ENCODE peak calls at places on chromosomes 11 and 22, in eight cellular contexts. One of them, this sample, is unnamed.

GRCh38 chr11:94602430-94603372 is 35.5 kb downstream of the PIWIL4 start:
- DNase-seq in transverse colon: peak; percentile 65
- DNase-seq in H1: no peak
- DNase-seq in right atrium auricular region: peak; percentile 75
- DNase-seq in mesendoderm: peak; percentile 73
- DNase-seq in GM23338: peak; percentile 71
- DNase-seq in WERI-Rb-1: no peak
- DNase-seq in tibial artery: peak; percentile 59
- DNase-seq in this sample: peak; percentile 67

GRCh38 chr22:19723165-19723989 is at the start of gene GP1BB:
- DNase-seq in transverse colon: peak; percentile 37
- DNase-seq in H1: peak; percentile 74
- DNase-seq in right atrium auricular region: no peak
- DNase-seq in mesendoderm: peak; percentile 61
- DNase-seq in GM23338: peak; percentile 72
- DNase-seq in WERI-Rb-1: no peak
- DNase-seq in tibial artery: no peak
- DNase-seq in this sample: peak; percentile 64

GRCh38 chr22:46735747-46736608 is 2.1 kb downstream of the CERK start:
- DNase-seq in transverse colon: no peak
- DNase-seq in H1: no peak
- DNase-seq in right atrium auricular region: no peak
- DNase-seq in mesendoderm: peak; percentile 49
- DNase-seq in GM23338: peak; percentile 49
- DNase-seq in WERI-Rb-1: no peak
- DNase-seq in tibial artery: no peak
- DNase-seq in this sample: no peak

GRCh38 chr11:29318134-29318845 is 698.5 kb downstream of the KCNA4 start:
- DNase-seq in transverse colon: no peak
- DNase-seq in H1: no peak
- DNase-seq in right atrium auricular region: no peak
- DNase-seq in mesendoderm: no peak
- DNase-seq in GM23338: no peak
- DNase-seq in WERI-Rb-1: no peak
- DNase-seq in tibial artery: no peak
- DNase-seq in this sample: no peak

GRCh38 chr11:15930442-15931025 is 425.8 kb downstream of the SOX6 start:
- DNase-seq in transverse colon: no peak
- DNase-seq in H1: peak; percentile 3
- DNase-seq in right atrium auricular region: peak; percentile 54
- DNase-seq in mesendoderm: no peak
- DNase-seq in GM23338: no peak
- DNase-seq in WERI-Rb-1: no peak
- DNase-seq in tibial artery: no peak
- DNase-seq in this sample: no peak

GRCh38 chr22:46131151-46131587 is 19.2 kb upstream of the PPARA start:
- DNase-seq in transverse colon: no peak
- DNase-seq in H1: peak; percentile 91
- DNase-seq in right atrium auricular region: no peak
- DNase-seq in mesendoderm: peak; percentile 61
- DNase-seq in GM23338: peak; percentile 89
- DNase-seq in WERI-Rb-1: no peak
- DNase-seq in tibial artery: no peak
- DNase-seq in this sample: no peak

GRCh38 chr11:8224711-8225110 is 39.0 kb downstream of the LMO1 start:
- DNase-seq in transverse colon: no peak
- DNase-seq in H1: no peak
- DNase-seq in right atrium auricular region: no peak
- DNase-seq in mesendoderm: no peak
- DNase-seq in GM23338: no peak
- DNase-seq in WERI-Rb-1: no peak
- DNase-seq in tibial artery: no peak
- DNase-seq in this sample: no peak

GRCh38 chr11:76156971-76157427 is 49.3 kb downstream of the WNT11 start:
- DNase-seq in transverse colon: no peak
- DNase-seq in H1: no peak
- DNase-seq in right atrium auricular region: no peak
- DNase-seq in mesendoderm: no peak
- DNase-seq in GM23338: no peak
- DNase-seq in WERI-Rb-1: no peak
- DNase-seq in tibial artery: no peak
- DNase-seq in this sample: no peak

GRCh38 chr11:6022954-6023353 is 7.6 kb downstream of the OR56A1 start:
- DNase-seq in transverse colon: no peak
- DNase-seq in H1: no peak
- DNase-seq in right atrium auricular region: no peak
- DNase-seq in mesendoderm: peak; percentile 73
- DNase-seq in GM23338: peak; percentile 79
- DNase-seq in WERI-Rb-1: peak; percentile 7
- DNase-seq in tibial artery: no peak
- DNase-seq in this sample: no peak

GRCh38 chr22:32545801-32546200 is 71.2 kb downstream of the FBXO7 start:
- DNase-seq in transverse colon: no peak
- DNase-seq in H1: no peak
- DNase-seq in right atrium auricular region: peak; percentile 83
- DNase-seq in mesendoderm: no peak
- DNase-seq in GM23338: no peak
- DNase-seq in WERI-Rb-1: no peak
- DNase-seq in tibial artery: peak; percentile 60
- DNase-seq in this sample: no peak

GRCh38 chr11:83285771-83286528 is at the start of gene CCDC90B:
- DNase-seq in transverse colon: peak; percentile 96
- DNase-seq in H1: peak; percentile 88
- DNase-seq in right atrium auricular region: peak; percentile 97
- DNase-seq in mesendoderm: peak; percentile 100
- DNase-seq in GM23338: peak; percentile 99
- DNase-seq in WERI-Rb-1: peak; percentile 97
- DNase-seq in tibial artery: peak; percentile 96
- DNase-seq in this sample: peak; percentile 97

GRCh38 chr22:20953668-20954500 is 13.2 kb upstream of the AIFM3 start:
- DNase-seq in transverse colon: no peak
- DNase-seq in H1: no peak
- DNase-seq in right atrium auricular region: peak; percentile 65
- DNase-seq in mesendoderm: no peak
- DNase-seq in GM23338: no peak
- DNase-seq in WERI-Rb-1: no peak
- DNase-seq in tibial artery: no peak
- DNase-seq in this sample: no peak

GRCh38 chr11:100890779-100891178 is 203.7 kb downstream of the ARHGAP42 start:
- DNase-seq in transverse colon: no peak
- DNase-seq in H1: no peak
- DNase-seq in right atrium auricular region: no peak
- DNase-seq in mesendoderm: peak; percentile 96
- DNase-seq in GM23338: no peak
- DNase-seq in WERI-Rb-1: no peak
- DNase-seq in tibial artery: peak; percentile 29
- DNase-seq in this sample: no peak

GRCh38 chr11:61266602-61267001 is 25.6 kb downstream of the PGA5 start:
- DNase-seq in transverse colon: no peak
- DNase-seq in H1: no peak
- DNase-seq in right atrium auricular region: no peak
- DNase-seq in mesendoderm: no peak
- DNase-seq in GM23338: no peak
- DNase-seq in WERI-Rb-1: no peak
- DNase-seq in tibial artery: no peak
- DNase-seq in this sample: no peak

GRCh38 chr11:81092517-81092916 is 1641.1 kb downstream of the FAM181B start:
- DNase-seq in transverse colon: no peak
- DNase-seq in H1: no peak
- DNase-seq in right atrium auricular region: no peak
- DNase-seq in mesendoderm: no peak
- DNase-seq in GM23338: no peak
- DNase-seq in WERI-Rb-1: no peak
- DNase-seq in tibial artery: no peak
- DNase-seq in this sample: no peak

GRCh38 chr11:76231339-76231738 is 25.0 kb upstream of the WNT11 start:
- DNase-seq in transverse colon: no peak
- DNase-seq in H1: no peak
- DNase-seq in right atrium auricular region: no peak
- DNase-seq in mesendoderm: no peak
- DNase-seq in GM23338: no peak
- DNase-seq in WERI-Rb-1: no peak
- DNase-seq in tibial artery: no peak
- DNase-seq in this sample: no peak

GRCh38 chr11:118592616-118593367 is 14.6 kb upstream of the PHLDB1 start:
- DNase-seq in transverse colon: no peak
- DNase-seq in H1: no peak
- DNase-seq in right atrium auricular region: no peak
- DNase-seq in mesendoderm: no peak
- DNase-seq in GM23338: no peak
- DNase-seq in WERI-Rb-1: no peak
- DNase-seq in tibial artery: no peak
- DNase-seq in this sample: no peak

GRCh38 chr22:49814164-49814686 is 13.4 kb downstream of the BRD1 start:
- DNase-seq in transverse colon: no peak
- DNase-seq in H1: no peak
- DNase-seq in right atrium auricular region: no peak
- DNase-seq in mesendoderm: no peak
- DNase-seq in GM23338: no peak
- DNase-seq in WERI-Rb-1: no peak
- DNase-seq in tibial artery: no peak
- DNase-seq in this sample: no peak
- H3K36me3 ChIP-seq in transverse colon: no peaks in the 10 kb centered on the region
- H3K36me3 ChIP-seq in H1: peaks cover 2% of the 10 kb centered on the region
- H3K36me3 ChIP-seq in right atrium auricular region: peaks cover 26% of the 10 kb centered on the region
- H3K36me3 ChIP-seq in mesendoderm: peaks cover 8% of the 10 kb centered on the region
- H3K36me3 ChIP-seq in GM23338: peaks cover 7% of the 10 kb centered on the region
- H3K36me3 ChIP-seq in WERI-Rb-1: peaks cover 77% of the 10 kb centered on the region
- H3K36me3 ChIP-seq in tibial artery: peaks cover 15% of the 10 kb centered on the region
- H3K36me3 ChIP-seq in this sample: no peaks in the 10 kb centered on the region

GRCh38 chr11:73715551-73715950 is 45.3 kb downstream of the RAB6A start:
- DNase-seq in transverse colon: no peak
- DNase-seq in H1: no peak
- DNase-seq in right atrium auricular region: no peak
- DNase-seq in mesendoderm: no peak
- DNase-seq in GM23338: no peak
- DNase-seq in WERI-Rb-1: no peak
- DNase-seq in tibial artery: no peak
- DNase-seq in this sample: no peak
- H3K27ac ChIP-seq in transverse colon: no peak overlapping the region
- H3K27ac ChIP-seq in H1: no peak overlapping the region
- H3K27ac ChIP-seq in right atrium auricular region: no peak overlapping the region
- H3K27ac ChIP-seq in mesendoderm: no peak overlapping the region
- H3K27ac ChIP-seq in GM23338: no peak overlapping the region
- H3K27ac ChIP-seq in WERI-Rb-1: no peak overlapping the region
- H3K27ac ChIP-seq in tibial artery: no peak overlapping the region
- H3K27ac ChIP-seq in this sample: no peak overlapping the region

GRCh38 chr22:23829845-23830372 is 8.9 kb downstream of the DERL3 start:
- DNase-seq in transverse colon: no peak
- DNase-seq in H1: no peak
- DNase-seq in right atrium auricular region: no peak
- DNase-seq in mesendoderm: no peak
- DNase-seq in GM23338: no peak
- DNase-seq in WERI-Rb-1: no peak
- DNase-seq in tibial artery: no peak
- DNase-seq in this sample: no peak

GRCh38 chr22:23831781-23832180 is 7.0 kb downstream of the DERL3 start:
- DNase-seq in transverse colon: no peak
- DNase-seq in H1: no peak
- DNase-seq in right atrium auricular region: no peak
- DNase-seq in mesendoderm: no peak
- DNase-seq in GM23338: no peak
- DNase-seq in WERI-Rb-1: no peak
- DNase-seq in tibial artery: no peak
- DNase-seq in this sample: no peak

GRCh38 chr22:23833017-23833795 is 5.6 kb downstream of the DERL3 start:
- DNase-seq in transverse colon: no peak
- DNase-seq in H1: no peak
- DNase-seq in right atrium auricular region: no peak
- DNase-seq in mesendoderm: no peak
- DNase-seq in GM23338: no peak
- DNase-seq in WERI-Rb-1: no peak
- DNase-seq in tibial artery: no peak
- DNase-seq in this sample: no peak

GRCh38 chr22:23832226-23833016 is 6.4 kb downstream of the DERL3 start:
- DNase-seq in transverse colon: no peak
- DNase-seq in H1: no peak
- DNase-seq in right atrium auricular region: no peak
- DNase-seq in mesendoderm: no peak
- DNase-seq in GM23338: no peak
- DNase-seq in WERI-Rb-1: no peak
- DNase-seq in tibial artery: no peak
- DNase-seq in this sample: no peak

DNA sequence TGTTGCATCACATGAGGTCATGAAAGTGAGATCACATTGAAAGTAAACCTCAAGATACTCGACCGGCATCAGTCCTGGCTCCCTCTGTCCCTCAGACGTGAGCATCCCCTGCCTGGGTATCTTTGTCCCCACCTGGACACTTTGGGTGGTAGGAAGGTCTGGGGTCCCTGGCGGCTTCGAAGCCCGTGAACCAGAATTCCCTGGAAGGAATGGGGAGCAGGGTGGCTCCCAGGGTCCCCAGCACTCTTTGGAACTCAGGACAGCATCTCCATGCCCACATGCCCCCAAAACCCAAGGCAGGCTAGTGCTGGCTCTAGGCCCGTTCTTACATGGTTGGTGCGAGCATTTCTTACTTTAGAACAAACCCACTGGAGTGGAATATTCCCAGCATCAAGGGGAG is 7.5 kb downstream of the DERL3 start:
- DNase-seq in transverse colon: no peak
- DNase-seq in H1: no peak
- DNase-seq in right atrium auricular region: no peak
- DNase-seq in mesendoderm: no peak
- DNase-seq in GM23338: no peak
- DNase-seq in WERI-Rb-1: no peak
- DNase-seq in tibial artery: no peak
- DNase-seq in this sample: no peak
- H3K36me3 ChIP-seq in transverse colon: no peaks in the 10 kb centered on the region
- H3K36me3 ChIP-seq in H1: peaks cover 4% of the 10 kb centered on the region
- H3K36me3 ChIP-seq in right atrium auricular region: peaks cover 33% of the 10 kb centered on the region
- H3K36me3 ChIP-seq in mesendoderm: peaks cover 13% of the 10 kb centered on the region
- H3K36me3 ChIP-seq in GM23338: no peaks in the 10 kb centered on the region
- H3K36me3 ChIP-seq in WERI-Rb-1: peaks cover 94% of the 10 kb centered on the region
- H3K36me3 ChIP-seq in tibial artery: peaks cover 8% of the 10 kb centered on the region
- H3K36me3 ChIP-seq in this sample: no peaks in the 10 kb centered on the region

DNA sequence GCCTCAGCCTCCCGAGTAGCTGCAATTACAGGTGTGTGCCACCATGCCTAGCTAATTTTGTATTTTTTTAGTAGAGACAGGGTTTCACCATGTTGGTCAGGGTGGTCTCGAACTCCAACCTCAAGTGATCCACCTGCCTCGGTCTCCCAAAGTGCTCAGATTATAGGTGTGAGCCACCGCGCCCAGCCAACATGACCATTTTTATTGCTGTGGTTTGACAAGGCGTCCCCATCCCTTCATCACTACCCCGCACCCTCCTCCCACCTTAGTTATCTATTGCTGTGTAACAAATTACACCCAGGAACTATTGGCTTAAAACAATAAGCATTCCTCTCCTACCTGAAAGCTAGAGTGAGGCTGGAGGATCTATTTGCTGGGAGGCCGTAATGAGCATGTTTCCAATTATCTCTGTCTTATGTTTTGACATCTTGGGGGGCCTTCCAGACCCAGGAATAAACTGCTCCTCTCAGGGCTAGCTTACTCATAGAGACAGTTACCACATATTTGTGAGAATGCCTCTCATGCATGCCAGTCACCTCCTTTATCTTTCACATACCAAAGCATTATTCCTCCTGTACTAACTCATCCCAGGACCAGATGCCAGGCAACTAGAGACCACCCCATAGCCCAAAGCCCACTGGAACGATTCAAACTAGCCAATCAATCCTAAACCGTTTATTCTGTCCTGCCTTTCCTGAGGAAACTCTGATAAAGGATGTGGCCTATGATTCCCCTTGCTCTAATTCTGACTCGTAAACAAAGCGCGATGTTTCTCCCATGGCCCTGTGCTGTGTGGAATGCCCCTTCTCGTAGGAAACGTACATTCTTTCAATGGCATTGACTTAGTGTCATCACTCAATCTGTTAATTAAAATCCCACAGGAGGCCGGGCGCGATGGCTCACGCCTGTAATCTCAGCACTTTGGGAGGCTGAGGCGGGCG is 19.4 kb downstream of the SNU13 start:
- DNase-seq in transverse colon: no peak
- DNase-seq in H1: no peak
- DNase-seq in right atrium auricular region: no peak
- DNase-seq in mesendoderm: peak; percentile 39
- DNase-seq in GM23338: no peak
- DNase-seq in WERI-Rb-1: no peak
- DNase-seq in tibial artery: no peak
- DNase-seq in this sample: no peak
- H3K27ac ChIP-seq in transverse colon: no peak overlapping the region
- H3K27ac ChIP-seq in H1: no peak overlapping the region
- H3K27ac ChIP-seq in right atrium auricular region: peak overlapping the region; percentile 68
- H3K27ac ChIP-seq in mesendoderm: no peak overlapping the region
- H3K27ac ChIP-seq in GM23338: peak overlapping the region; percentile 26
- H3K27ac ChIP-seq in WERI-Rb-1: no peak overlapping the region
- H3K27ac ChIP-seq in tibial artery: no peak overlapping the region
- H3K27ac ChIP-seq in this sample: no peak overlapping the region

This sample was measured in heart right ventricle.